ENCODE peak calls at places on chromosomes 11 and 22, in six cellular contexts. V is uterus, A is cardiac muscle cell, J is sigmoid colon, Q is stomach, L is IMR-90. M is an unnamed sample.
A peak's percentile ranks its signal among the peaks of the same experiment; 100 is the strongest.

GRCh38 chr11:17387811-17388210 is 648 bp downstream of the KCNJ11 start:
- DNase-seq in A (no peak), Q (no peak), J (no peak), V (no peak), L (no peak), M (no peak)

GRCh38 chr11:68958211-68958610 is 22.6 kb downstream of the MRGPRD start:
- DNase-seq in Q (no peak), L (no peak), A (no peak), V (no peak), J (no peak), M (no peak)

GRCh38 chr11:93476796-93477195 is 66.4 kb downstream of the SMCO4 start:
- DNase-seq in J (no peak), L (peak; percentile 91), Q (no peak), A (no peak), V (no peak), M (no peak)

GRCh38 chr22:40044870-40045834 is 50.4 kb downstream of the FAM83F start:
- DNase-seq in V (peak; percentile 30), L (peak; percentile 15), J (peak; percentile 72), Q (peak; percentile 56), A (peak; percentile 14), M (peak; percentile 88)

GRCh38 chr22:44325718-44326548 is 13.2 kb upstream of the SHISAL1 start:
- DNase-seq in V (no peak), L (peak; percentile 64), J (no peak), Q (no peak), A (peak; percentile 61), M (no peak)

GRCh38 chr11:65311197-65311631 is 3.5 kb upstream of the CDC42EP2 start:
- DNase-seq in Q (peak; percentile 65), A (peak; percentile 40), J (no peak), L (no peak), V (no peak), M (peak; percentile 69)

GRCh38 chr22:39625554-39626537 is 55.3 kb downstream of the CACNA1I start:
- DNase-seq in V (no peak), J (no peak), Q (no peak), L (no peak), A (no peak), M (no peak)

GRCh38 chr22:43327039-43327438 is 16.1 kb downstream of the SCUBE1 start:
- DNase-seq in L (no peak), Q (no peak), J (no peak), A (no peak), V (no peak), M (no peak)

GRCh38 chr11:110377451-110377850 is 52.3 kb upstream of the FDX1 start:
- DNase-seq in V (no peak), J (no peak), Q (no peak), L (no peak), A (no peak), M (no peak)

GRCh38 chr22:24400726-24401596 is 26.4 kb upstream of the ADORA2A start:
- DNase-seq in V (no peak), A (no peak), L (peak; percentile 45), Q (no peak), J (no peak), M (no peak)

DNA sequence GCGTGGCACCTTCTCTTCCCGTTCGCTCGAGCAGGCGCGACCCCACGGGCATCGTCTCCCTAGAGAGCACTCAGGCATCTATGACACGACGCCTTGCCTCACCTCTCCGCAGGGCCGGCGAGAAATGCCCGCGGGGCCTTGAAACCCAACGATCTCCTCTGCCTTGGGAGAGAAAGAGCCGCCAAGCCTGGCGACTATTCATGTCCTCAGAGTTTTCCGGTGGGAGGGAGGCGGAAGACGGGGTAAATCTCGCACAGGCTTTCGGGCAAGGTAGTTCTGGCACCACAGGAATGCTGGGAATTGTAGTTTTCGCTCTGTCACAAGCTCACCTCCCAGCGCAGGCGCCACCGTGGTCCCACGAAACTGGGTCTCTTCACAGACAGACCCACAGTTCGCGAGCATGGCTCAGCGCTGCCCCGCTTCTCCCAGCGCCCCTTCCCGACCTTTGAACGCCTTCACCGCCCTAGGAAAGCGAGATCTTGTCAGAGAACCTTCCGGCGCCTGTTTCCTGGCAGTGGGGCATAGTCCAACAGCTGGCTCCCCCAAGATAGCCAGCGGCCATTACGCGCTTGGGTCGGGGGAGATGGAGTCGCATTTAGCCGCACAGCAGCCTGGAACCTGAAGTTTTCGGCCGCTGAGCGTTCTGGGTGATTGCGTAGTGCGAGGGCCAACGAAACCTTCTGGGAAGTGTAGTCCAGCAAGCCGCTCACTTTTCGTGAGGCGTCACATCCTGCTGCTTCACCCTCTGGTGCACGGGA is at the start of gene CCDC90B:
- DNase-seq in V (peak; percentile 96), L (peak; percentile 98), A (peak; percentile 99), Q (peak; percentile 96), J (peak; percentile 98), M (peak; percentile 96)
- TF ChIP-seq CTCF in V (peak; percentile 15), L (peak; percentile 54), A (peak; percentile 23), Q (no peak), J (no peak), M (no peak)

DNA sequence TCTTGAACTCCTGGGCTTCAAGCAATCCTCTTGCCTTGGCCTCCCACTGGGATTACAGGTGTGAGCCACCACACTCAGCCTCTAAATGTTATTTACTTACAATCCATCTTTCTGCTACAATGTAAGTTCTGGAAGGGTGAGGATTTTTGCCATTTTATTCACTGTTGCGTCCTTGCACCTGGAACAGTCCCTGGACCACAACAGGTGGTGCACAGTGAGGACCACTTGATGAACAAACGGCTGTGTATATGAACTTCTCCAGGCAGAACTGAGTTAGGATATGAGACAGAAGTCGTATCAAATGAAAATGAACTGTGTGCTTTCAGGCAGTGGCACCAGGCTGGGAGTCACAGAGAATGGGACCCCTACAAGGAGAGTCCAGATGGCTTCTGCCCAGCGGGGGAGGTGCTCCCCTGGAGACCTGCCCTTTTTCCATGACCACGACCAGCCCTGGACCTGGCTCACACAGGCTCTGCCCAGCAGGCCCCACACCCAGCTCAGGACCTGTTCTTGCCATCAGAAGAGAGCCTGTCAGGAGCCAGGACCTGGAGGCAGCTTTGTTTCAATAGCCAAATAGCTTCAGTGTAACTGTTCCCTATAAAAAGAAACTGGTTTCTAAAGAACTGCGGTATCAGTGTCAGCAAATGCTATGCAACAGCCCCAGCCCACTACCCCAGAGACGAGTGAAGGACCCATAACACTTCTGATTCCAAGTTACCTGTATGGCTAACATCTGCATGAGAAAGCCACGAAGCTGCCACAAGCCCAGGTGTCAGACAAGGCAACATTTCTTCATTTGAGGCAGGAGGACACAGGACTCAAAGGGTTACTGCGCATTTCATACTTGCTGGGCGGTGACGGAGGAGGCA is 104.9 kb downstream of the MICAL3 start:
- DNase-seq in L (no peak), J (peak; percentile 71), Q (no peak), A (no peak), V (peak; percentile 14), M (peak; percentile 21)
- H3K4me3 ChIP-seq in L (no peak overlapping the region), J (no peak overlapping the region), Q (peak overlapping the region; percentile 17), A (no peak overlapping the region), V (no peak overlapping the region), M (no peak overlapping the region)

GRCh38 chr11:125348704-125349635 is 147.1 kb downstream of the FEZ1 start:
- DNase-seq in Q (peak; percentile 54), L (peak; percentile 19), J (peak; percentile 74), A (peak; percentile 51), V (peak; percentile 51), M (no peak)
- H3K4me1 ChIP-seq in Q (no peaks in the 10 kb centered on the region), L (no peaks in the 10 kb centered on the region), J (peaks cover 19% of the 10 kb centered on the region), A (peaks cover 3% of the 10 kb centered on the region), V (peaks cover 7% of the 10 kb centered on the region), M (no peaks in the 10 kb centered on the region)

GRCh38 chr11:3830088-3830487 is 10.7 kb downstream of the RHOG start:
- DNase-seq in A (no peak), Q (no peak), V (no peak), J (no peak), L (no peak), M (no peak)
- TF ChIP-seq CTCF in A (no peak), Q (no peak), V (no peak), J (no peak), L (no peak), M (no peak)

GRCh38 chr11:123374622-123374968 is 55.5 kb upstream of the GRAMD1B start:
- DNase-seq in V (no peak), Q (no peak), A (no peak), L (no peak), J (no peak), M (no peak)
- H3K4me3 ChIP-seq in V (no peak overlapping the region), Q (no peak overlapping the region), A (no peak overlapping the region), L (no peak overlapping the region), J (no peak overlapping the region), M (no peak overlapping the region)

GRCh38 chr22:25447689-25448434 is 116.6 kb upstream of the GRK3 start:
- DNase-seq in A (peak; percentile 85), V (peak; percentile 85), Q (peak; percentile 93), L (peak; percentile 78), J (peak; percentile 92), M (peak; percentile 92)
- H3K4me1 ChIP-seq in A (peaks cover 21% of the 10 kb centered on the region), V (peaks cover 9% of the 10 kb centered on the region), Q (peaks cover 25% of the 10 kb centered on the region), L (peaks cover 15% of the 10 kb centered on the region), J (peaks cover 11% of the 10 kb centered on the region), M (peaks cover 20% of the 10 kb centered on the region)

GRCh38 chr11:102010776-102011500 is 36.3 kb upstream of the CFAP300 start:
- DNase-seq in L (peak; percentile 82), Q (peak; percentile 67), V (no peak), J (no peak), A (peak; percentile 83), M (peak; percentile 71)

GRCh38 chr11:102005306-102005705 is 41.9 kb upstream of the CFAP300 start:
- DNase-seq in V (no peak), J (no peak), Q (no peak), A (no peak), L (no peak), M (no peak)

GRCh38 chr11:102006835-102007566 is 40.2 kb upstream of the CFAP300 start:
- DNase-seq in L (no peak), A (no peak), J (no peak), Q (peak; percentile 70), V (no peak), M (peak; percentile 39)

GRCh38 chr11:102004220-102004619 is 43.0 kb upstream of the CFAP300 start:
- DNase-seq in A (no peak), V (no peak), J (no peak), L (no peak), Q (no peak), M (no peak)

GRCh38 chr11:102007567-102008437 is 39.4 kb upstream of the CFAP300 start:
- DNase-seq in V (no peak), J (no peak), L (peak; percentile 66), Q (peak; percentile 50), A (peak; percentile 66), M (no peak)
- TF ChIP-seq CTCF in V (peak; percentile 53), J (peak; percentile 59), L (peak; percentile 62), Q (no peak), A (peak; percentile 38), M (peak; percentile 12)

GRCh38 chr22:22704156-22704946 is 59.9 kb downstream of the GGTLC2 start:
- DNase-seq in Q (no peak), A (no peak), J (no peak), L (no peak), V (no peak), M (no peak)

GRCh38 chr22:22702874-22703570 is 58.6 kb downstream of the GGTLC2 start:
- DNase-seq in A (no peak), V (no peak), Q (no peak), L (no peak), J (no peak), M (no peak)

GRCh38 chr22:22703715-22704114 is 59.3 kb downstream of the GGTLC2 start:
- DNase-seq in L (no peak), A (peak; percentile 69), V (no peak), Q (no peak), J (no peak), M (no peak)

GRCh38 chr22:22700631-22701030 is 56.2 kb downstream of the GGTLC2 start:
- DNase-seq in Q (no peak), L (no peak), A (no peak), V (no peak), J (no peak), M (no peak)

GRCh38 chr22:22702159-22702873 is 57.9 kb downstream of the GGTLC2 start:
- DNase-seq in Q (no peak), J (no peak), L (no peak), A (no peak), V (no peak), M (peak; percentile 52)
- H3K4me3 ChIP-seq in Q (no peak overlapping the region), J (no peak overlapping the region), L (no peak overlapping the region), A (no peak overlapping the region), V (no peak overlapping the region), M (no peak overlapping the region)

M was measured in mucosa of descending colon.